ENCODE peak calls at places on chromosome X, in seven cellular contexts. One of them, this sample, is unnamed.

GRCh38 chrX:48021026-48021900 is 14.5 kb downstream of the SPACA5 start:
- DNase-seq in IMR-90: peak; percentile 81
- DNase-seq in HCT116: no peak
- DNase-seq in H1: peak; percentile 78
- DNase-seq in K562: peak; percentile 25
- DNase-seq in GM12878: peak; percentile 62
- DNase-seq in HepG2: peak; percentile 71
- DNase-seq in this sample: peak; percentile 64

GRCh38 chrX:27186671-27187070 is 276.5 kb downstream of the PPP4R3C start:
- DNase-seq in IMR-90: peak; percentile 28
- DNase-seq in HCT116: peak; percentile 3
- DNase-seq in H1: no peak
- DNase-seq in K562: peak; percentile 10
- DNase-seq in GM12878: peak; percentile 0
- DNase-seq in HepG2: peak; percentile 13
- DNase-seq in this sample: peak; percentile 50

GRCh38 chrX:41412261-41413167 is 34.6 kb upstream of the NYX start:
- DNase-seq in IMR-90: no peak
- DNase-seq in HCT116: no peak
- DNase-seq in H1: no peak
- DNase-seq in K562: no peak
- DNase-seq in GM12878: no peak
- DNase-seq in HepG2: peak; percentile 39
- DNase-seq in this sample: peak; percentile 37

GRCh38 chrX:102067966-102068723 is 57.3 kb upstream of the TCEAL2 start:
- DNase-seq in IMR-90: peak; percentile 16
- DNase-seq in HCT116: no peak
- DNase-seq in H1: no peak
- DNase-seq in K562: no peak
- DNase-seq in GM12878: peak; percentile 1
- DNase-seq in HepG2: peak; percentile 1
- DNase-seq in this sample: peak; percentile 4

GRCh38 chrX:104113237-104113965 is 1.1 kb downstream of the ZCCHC18 start:
- DNase-seq in IMR-90: peak; percentile 53
- DNase-seq in HCT116: no peak
- DNase-seq in H1: peak; percentile 49
- DNase-seq in K562: peak; percentile 16
- DNase-seq in GM12878: no peak
- DNase-seq in HepG2: peak; percentile 2
- DNase-seq in this sample: peak; percentile 29

GRCh38 chrX:135625995-135626394 is 87.4 kb upstream of the CT45A1 start:
- DNase-seq in IMR-90: no peak
- DNase-seq in HCT116: peak; percentile 2
- DNase-seq in H1: peak; percentile 39
- DNase-seq in K562: peak; percentile 9
- DNase-seq in GM12878: no peak
- DNase-seq in HepG2: peak; percentile 1
- DNase-seq in this sample: no peak

GRCh38 chrX:132508834-132509233 is 20.0 kb upstream of the MBNL3 start:
- DNase-seq in IMR-90: no peak
- DNase-seq in HCT116: no peak
- DNase-seq in H1: no peak
- DNase-seq in K562: no peak
- DNase-seq in GM12878: no peak
- DNase-seq in HepG2: no peak
- DNase-seq in this sample: no peak

GRCh38 chrX:20265726-20266681 is 705 bp downstream of the RPS6KA3 start:
- DNase-seq in IMR-90: peak; percentile 12
- DNase-seq in HCT116: no peak
- DNase-seq in H1: peak; percentile 45
- DNase-seq in K562: peak; percentile 15
- DNase-seq in GM12878: no peak
- DNase-seq in HepG2: no peak
- DNase-seq in this sample: peak; percentile 24

GRCh38 chrX:104310084-104310483 is 55.4 kb upstream of the ESX1 start:
- DNase-seq in IMR-90: peak; percentile 47
- DNase-seq in HCT116: no peak
- DNase-seq in H1: no peak
- DNase-seq in K562: no peak
- DNase-seq in GM12878: no peak
- DNase-seq in HepG2: no peak
- DNase-seq in this sample: no peak

GRCh38 chrX:17622331-17622730 is 115.0 kb upstream of the SCML1 start:
- DNase-seq in IMR-90: no peak
- DNase-seq in HCT116: no peak
- DNase-seq in H1: no peak
- DNase-seq in K562: no peak
- DNase-seq in GM12878: no peak
- DNase-seq in HepG2: no peak
- DNase-seq in this sample: no peak

GRCh38 chrX:23854945-23855344 is 52.8 kb downstream of the APOO start:
- DNase-seq in IMR-90: no peak
- DNase-seq in HCT116: no peak
- DNase-seq in H1: no peak
- DNase-seq in K562: no peak
- DNase-seq in GM12878: no peak
- DNase-seq in HepG2: no peak
- DNase-seq in this sample: no peak

GRCh38 chrX:121802881-121803412 is 755.5 kb downstream of the GLUD2 start:
- DNase-seq in IMR-90: no peak
- DNase-seq in HCT116: no peak
- DNase-seq in H1: no peak
- DNase-seq in K562: no peak
- DNase-seq in GM12878: no peak
- DNase-seq in HepG2: no peak
- DNase-seq in this sample: no peak

GRCh38 chrX:10513974-10514373 is 106.4 kb downstream of the MID1 start:
- DNase-seq in IMR-90: no peak
- DNase-seq in HCT116: no peak
- DNase-seq in H1: no peak
- DNase-seq in K562: no peak
- DNase-seq in GM12878: no peak
- DNase-seq in HepG2: no peak
- DNase-seq in this sample: peak; percentile 40

GRCh38 chrX:4830880-4831557 is 1117.6 kb upstream of the PRKX start:
- DNase-seq in IMR-90: no peak
- DNase-seq in HCT116: no peak
- DNase-seq in H1: no peak
- DNase-seq in K562: no peak
- DNase-seq in GM12878: no peak
- DNase-seq in HepG2: peak; percentile 86
- DNase-seq in this sample: peak; percentile 90

GRCh38 chrX:46488712-46489111 is 56.5 kb downstream of the ZNF674 start:
- DNase-seq in IMR-90: no peak
- DNase-seq in HCT116: no peak
- DNase-seq in H1: peak; percentile 42
- DNase-seq in K562: no peak
- DNase-seq in GM12878: no peak
- DNase-seq in HepG2: no peak
- DNase-seq in this sample: no peak

GRCh38 chrX:53227224-53227765 is 2.3 kb upstream of the KDM5C start:
- DNase-seq in IMR-90: no peak
- DNase-seq in HCT116: no peak
- DNase-seq in H1: no peak
- DNase-seq in K562: no peak
- DNase-seq in GM12878: no peak
- DNase-seq in HepG2: no peak
- DNase-seq in this sample: no peak

GRCh38 chrX:53224860-53225797 is at the start of gene KDM5C:
- DNase-seq in IMR-90: peak; percentile 94
- DNase-seq in HCT116: peak; percentile 77
- DNase-seq in H1: peak; percentile 80
- DNase-seq in K562: peak; percentile 95
- DNase-seq in GM12878: peak; percentile 79
- DNase-seq in HepG2: peak; percentile 84
- DNase-seq in this sample: peak; percentile 96

GRCh38 chrX:53230116-53230515 is 5.1 kb upstream of the KDM5C start:
- DNase-seq in IMR-90: no peak
- DNase-seq in HCT116: no peak
- DNase-seq in H1: no peak
- DNase-seq in K562: no peak
- DNase-seq in GM12878: no peak
- DNase-seq in HepG2: no peak
- DNase-seq in this sample: no peak

GRCh38 chrX:53223068-53223693 is 1.8 kb downstream of the KDM5C start:
- DNase-seq in IMR-90: no peak
- DNase-seq in HCT116: no peak
- DNase-seq in H1: no peak
- DNase-seq in K562: no peak
- DNase-seq in GM12878: no peak
- DNase-seq in HepG2: no peak
- DNase-seq in this sample: no peak

DNA sequence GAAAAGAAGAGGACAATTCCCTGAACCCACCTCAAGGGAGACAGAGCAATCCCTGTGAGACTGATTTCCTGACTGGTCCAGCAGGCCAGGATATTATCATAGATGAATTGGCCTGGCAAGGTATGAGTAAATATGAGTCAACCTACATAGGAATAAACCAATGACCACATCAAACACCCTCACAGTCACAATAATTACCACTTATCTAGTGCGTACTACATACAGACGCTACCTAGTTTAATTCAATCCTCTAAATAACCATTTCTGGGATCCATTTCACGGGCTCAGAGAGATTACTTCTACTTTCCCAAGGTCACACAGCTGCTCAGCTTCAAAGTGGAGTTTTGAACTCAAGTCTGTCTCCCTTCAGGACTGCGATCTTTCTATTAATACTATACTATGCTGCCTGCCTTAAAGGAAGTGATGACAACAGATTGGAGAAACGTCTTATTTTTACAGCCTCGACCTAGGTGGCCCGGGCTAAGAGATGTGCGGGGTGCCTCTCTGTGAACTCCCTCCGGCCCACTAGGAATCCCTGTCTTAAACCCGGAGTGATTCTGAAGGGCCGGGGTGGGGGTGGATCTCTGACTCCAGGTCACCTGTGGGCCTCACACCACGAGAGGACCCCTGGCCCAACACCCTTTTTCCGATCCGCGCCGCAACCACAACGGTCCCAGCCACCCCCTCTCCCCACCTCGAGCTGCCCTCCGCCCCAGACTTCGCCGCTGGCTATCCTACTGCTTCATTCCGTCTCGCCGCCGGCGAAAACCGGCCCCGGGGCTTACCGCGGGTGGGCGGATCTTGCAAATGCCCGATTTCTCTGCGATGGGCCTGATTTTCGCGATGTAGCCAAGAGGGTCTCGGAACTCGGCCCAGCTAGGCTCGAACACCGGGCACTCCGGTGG is 800 bp downstream of the KDM5C start:
- DNase-seq in IMR-90: peak; percentile 85
- DNase-seq in HCT116: peak; percentile 28
- DNase-seq in H1: peak; percentile 44
- DNase-seq in K562: peak; percentile 46
- DNase-seq in GM12878: no peak
- DNase-seq in HepG2: peak; percentile 13
- DNase-seq in this sample: peak; percentile 13
- TF ChIP-seq POLR2A in IMR-90: no peak
- TF ChIP-seq POLR2A in HCT116: no peak
- TF ChIP-seq POLR2A in H1: no peak
- TF ChIP-seq POLR2A in K562: no peak
- TF ChIP-seq POLR2A in GM12878: no peak
- TF ChIP-seq POLR2A in HepG2: no peak
- TF ChIP-seq POLR2A in this sample: no peak

GRCh38 chrX:39957816-39958561 is 139.8 kb downstream of the BCOR start:
- DNase-seq in IMR-90: peak; percentile 31
- DNase-seq in HCT116: no peak
- DNase-seq in H1: no peak
- DNase-seq in K562: no peak
- DNase-seq in GM12878: no peak
- DNase-seq in HepG2: no peak
- DNase-seq in this sample: no peak
- TF ChIP-seq CEBPB in IMR-90: no peak
- TF ChIP-seq CEBPB in HCT116: no peak
- TF ChIP-seq CEBPB in H1: no peak
- TF ChIP-seq CEBPB in K562: no peak
- TF ChIP-seq CEBPB in GM12878: no peak
- TF ChIP-seq CEBPB in HepG2: no peak
- TF ChIP-seq CEBPB in this sample: no peak

GRCh38 chrX:2230457-2230856 is 270.3 kb downstream of the DHRSX start:
- DNase-seq in IMR-90: no peak
- DNase-seq in HCT116: no peak
- DNase-seq in H1: no peak
- DNase-seq in K562: no peak
- DNase-seq in GM12878: no peak
- DNase-seq in HepG2: no peak
- DNase-seq in this sample: no peak

GRCh38 chrX:2228466-2228865 is 272.3 kb downstream of the DHRSX start:
- DNase-seq in IMR-90: no peak
- DNase-seq in HCT116: no peak
- DNase-seq in H1: no peak
- DNase-seq in K562: no peak
- DNase-seq in GM12878: no peak
- DNase-seq in HepG2: no peak
- DNase-seq in this sample: no peak

GRCh38 chrX:2226906-2227656 is 273.7 kb downstream of the DHRSX start:
- DNase-seq in IMR-90: no peak
- DNase-seq in HCT116: no peak
- DNase-seq in H1: no peak
- DNase-seq in K562: no peak
- DNase-seq in GM12878: no peak
- DNase-seq in HepG2: no peak
- DNase-seq in this sample: no peak

GRCh38 chrX:2226182-2226581 is 274.6 kb downstream of the DHRSX start:
- DNase-seq in IMR-90: no peak
- DNase-seq in HCT116: no peak
- DNase-seq in H1: no peak
- DNase-seq in K562: no peak
- DNase-seq in GM12878: no peak
- DNase-seq in HepG2: no peak
- DNase-seq in this sample: no peak

DNA sequence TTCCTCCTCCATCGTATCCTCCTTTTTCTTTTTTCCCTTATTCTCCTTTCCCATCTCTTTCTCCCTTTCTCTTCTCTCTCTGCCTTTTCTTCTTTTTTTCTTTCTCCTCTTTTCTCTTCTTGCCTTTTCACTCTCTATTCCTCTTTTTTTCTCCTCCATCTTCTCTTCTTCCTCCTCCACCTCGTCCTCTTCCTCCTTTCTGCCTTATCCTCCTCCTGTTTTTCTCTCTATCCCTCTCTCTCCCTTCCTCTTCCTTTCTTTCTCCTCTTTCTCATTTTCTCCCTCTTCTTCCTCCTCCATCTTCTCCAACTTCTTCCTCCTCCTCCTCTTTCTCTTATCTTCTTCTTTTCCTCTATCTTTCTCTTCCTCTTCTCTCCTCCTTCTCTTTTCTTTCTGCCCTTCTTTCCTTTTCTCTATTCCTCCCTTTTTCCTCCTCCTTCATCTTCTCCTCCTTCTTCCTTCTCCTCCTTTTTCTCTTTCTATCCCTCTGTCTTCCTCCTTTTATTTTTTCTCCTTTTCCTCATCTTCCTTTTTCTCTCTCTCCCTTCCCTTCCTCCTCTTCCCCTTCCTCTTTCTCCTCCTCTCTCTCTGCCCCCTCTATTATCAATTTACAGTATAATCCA is 269.1 kb downstream of the DHRSX start:
- DNase-seq in IMR-90: no peak
- DNase-seq in HCT116: no peak
- DNase-seq in H1: no peak
- DNase-seq in K562: no peak
- DNase-seq in GM12878: no peak
- DNase-seq in HepG2: no peak
- DNase-seq in this sample: no peak
- TF ChIP-seq POLR2A in IMR-90: no peak
- TF ChIP-seq POLR2A in HCT116: no peak
- TF ChIP-seq POLR2A in H1: no peak
- TF ChIP-seq POLR2A in K562: no peak
- TF ChIP-seq POLR2A in GM12878: no peak
- TF ChIP-seq POLR2A in HepG2: no peak
- TF ChIP-seq POLR2A in this sample: no peak

GRCh38 chrX:100964362-100964761 is 5.1 kb upstream of the ARL13A start:
- DNase-seq in IMR-90: no peak
- DNase-seq in HCT116: no peak
- DNase-seq in H1: no peak
- DNase-seq in K562: no peak
- DNase-seq in GM12878: no peak
- DNase-seq in HepG2: no peak
- DNase-seq in this sample: no peak
- TF ChIP-seq CEBPB in IMR-90: no peak
- TF ChIP-seq CEBPB in HCT116: no peak
- TF ChIP-seq CEBPB in H1: no peak
- TF ChIP-seq CEBPB in K562: no peak
- TF ChIP-seq CEBPB in GM12878: no peak
- TF ChIP-seq CEBPB in HepG2: no peak
- TF ChIP-seq CEBPB in this sample: no peak

This sample was measured in A549.